ENCODE peak calls at places on chromosomes 4 and X, in eight cellular contexts. One of them, this sample, is unnamed.
A peak's percentile ranks its signal among the peaks of the same experiment; 100 is the strongest.

GRCh38 chr4:38583102-38583501 is 80.9 kb upstream of the KLF3 start:
- DNase-seq in Karpas-422: no peak
- DNase-seq in hepatocyte: no peak
- DNase-seq in naive thymus-derived CD4-positive, alpha-beta T cell: no peak
- DNase-seq in psoas muscle: no peak
- DNase-seq in heart right ventricle: no peak
- DNase-seq in A673: no peak
- DNase-seq in SK-N-SH: no peak
- DNase-seq in this sample: peak; percentile 2

GRCh38 chr4:93182722-93183121 is 645.8 kb upstream of the ATOH1 start:
- DNase-seq in Karpas-422: no peak
- DNase-seq in hepatocyte: no peak
- DNase-seq in naive thymus-derived CD4-positive, alpha-beta T cell: no peak
- DNase-seq in psoas muscle: no peak
- DNase-seq in heart right ventricle: no peak
- DNase-seq in A673: no peak
- DNase-seq in SK-N-SH: no peak
- DNase-seq in this sample: no peak

GRCh38 chrX:10047631-10048030 is 80.5 kb downstream of the CLDN34 start:
- DNase-seq in Karpas-422: no peak
- DNase-seq in hepatocyte: no peak
- DNase-seq in naive thymus-derived CD4-positive, alpha-beta T cell: no peak
- DNase-seq in psoas muscle: no peak
- DNase-seq in heart right ventricle: no peak
- DNase-seq in A673: no peak
- DNase-seq in SK-N-SH: no peak
- DNase-seq in this sample: no peak

GRCh38 chr4:32864713-32865351 is 2144.7 kb downstream of the PCDH7 start:
- DNase-seq in Karpas-422: no peak
- DNase-seq in hepatocyte: no peak
- DNase-seq in naive thymus-derived CD4-positive, alpha-beta T cell: no peak
- DNase-seq in psoas muscle: no peak
- DNase-seq in heart right ventricle: no peak
- DNase-seq in A673: no peak
- DNase-seq in SK-N-SH: no peak
- DNase-seq in this sample: no peak

GRCh38 chrX:33434256-33435092 is 223.1 kb upstream of the DMD start:
- DNase-seq in Karpas-422: peak; percentile 88
- DNase-seq in hepatocyte: peak; percentile 84
- DNase-seq in naive thymus-derived CD4-positive, alpha-beta T cell: no peak
- DNase-seq in psoas muscle: no peak
- DNase-seq in heart right ventricle: peak; percentile 42
- DNase-seq in A673: peak; percentile 63
- DNase-seq in SK-N-SH: peak; percentile 42
- DNase-seq in this sample: no peak

GRCh38 chr4:95838192-95838591 is 1.7 kb upstream of the PDHA2 start:
- DNase-seq in Karpas-422: no peak
- DNase-seq in hepatocyte: no peak
- DNase-seq in naive thymus-derived CD4-positive, alpha-beta T cell: no peak
- DNase-seq in psoas muscle: no peak
- DNase-seq in heart right ventricle: peak; percentile 7
- DNase-seq in A673: no peak
- DNase-seq in SK-N-SH: no peak
- DNase-seq in this sample: no peak

GRCh38 chr4:25966171-25966570 is 52.2 kb downstream of the SMIM20 start:
- DNase-seq in Karpas-422: no peak
- DNase-seq in hepatocyte: no peak
- DNase-seq in naive thymus-derived CD4-positive, alpha-beta T cell: no peak
- DNase-seq in psoas muscle: no peak
- DNase-seq in heart right ventricle: no peak
- DNase-seq in A673: peak; percentile 33
- DNase-seq in SK-N-SH: no peak
- DNase-seq in this sample: no peak

GRCh38 chrX:143669395-143669794 is 33.5 kb upstream of the SLITRK4 start:
- DNase-seq in Karpas-422: peak; percentile 55
- DNase-seq in hepatocyte: peak; percentile 8
- DNase-seq in naive thymus-derived CD4-positive, alpha-beta T cell: no peak
- DNase-seq in psoas muscle: no peak
- DNase-seq in heart right ventricle: no peak
- DNase-seq in A673: peak; percentile 13
- DNase-seq in SK-N-SH: no peak
- DNase-seq in this sample: no peak

GRCh38 chr4:156959298-156959702 is 12.3 kb downstream of the PDGFC start:
- DNase-seq in Karpas-422: no peak
- DNase-seq in hepatocyte: no peak
- DNase-seq in naive thymus-derived CD4-positive, alpha-beta T cell: no peak
- DNase-seq in psoas muscle: no peak
- DNase-seq in heart right ventricle: no peak
- DNase-seq in A673: no peak
- DNase-seq in SK-N-SH: no peak
- DNase-seq in this sample: no peak

GRCh38 chr4:113328514-113328913 is 279.1 kb downstream of the ANK2 start:
- DNase-seq in Karpas-422: peak; percentile 66
- DNase-seq in hepatocyte: peak; percentile 7
- DNase-seq in naive thymus-derived CD4-positive, alpha-beta T cell: no peak
- DNase-seq in psoas muscle: no peak
- DNase-seq in heart right ventricle: no peak
- DNase-seq in A673: peak; percentile 40
- DNase-seq in SK-N-SH: peak; percentile 28
- DNase-seq in this sample: no peak

GRCh38 chrX:79506001-79506400 is 138.9 kb upstream of the ITM2A start:
- DNase-seq in Karpas-422: no peak
- DNase-seq in hepatocyte: no peak
- DNase-seq in naive thymus-derived CD4-positive, alpha-beta T cell: no peak
- DNase-seq in psoas muscle: no peak
- DNase-seq in heart right ventricle: no peak
- DNase-seq in A673: no peak
- DNase-seq in SK-N-SH: no peak
- DNase-seq in this sample: no peak

GRCh38 chrX:118062048-118062789 is 54.4 kb downstream of the KLHL13 start:
- DNase-seq in Karpas-422: peak; percentile 49
- DNase-seq in hepatocyte: no peak
- DNase-seq in naive thymus-derived CD4-positive, alpha-beta T cell: no peak
- DNase-seq in psoas muscle: no peak
- DNase-seq in heart right ventricle: no peak
- DNase-seq in A673: no peak
- DNase-seq in SK-N-SH: no peak
- DNase-seq in this sample: no peak

GRCh38 chr4:168560835-168561210 is 64.0 kb downstream of the PALLD start:
- DNase-seq in Karpas-422: no peak
- DNase-seq in hepatocyte: no peak
- DNase-seq in naive thymus-derived CD4-positive, alpha-beta T cell: no peak
- DNase-seq in psoas muscle: no peak
- DNase-seq in heart right ventricle: no peak
- DNase-seq in A673: no peak
- DNase-seq in SK-N-SH: no peak
- DNase-seq in this sample: no peak

GRCh38 chr4:38037627-38038026 is 77.4 kb downstream of the PTTG2 start:
- DNase-seq in Karpas-422: no peak
- DNase-seq in hepatocyte: no peak
- DNase-seq in naive thymus-derived CD4-positive, alpha-beta T cell: no peak
- DNase-seq in psoas muscle: no peak
- DNase-seq in heart right ventricle: no peak
- DNase-seq in A673: no peak
- DNase-seq in SK-N-SH: no peak
- DNase-seq in this sample: no peak

GRCh38 chr4:111943796-111944203 is 201.5 kb upstream of the FAM241A start:
- DNase-seq in Karpas-422: peak; percentile 67
- DNase-seq in hepatocyte: peak; percentile 71
- DNase-seq in naive thymus-derived CD4-positive, alpha-beta T cell: no peak
- DNase-seq in psoas muscle: no peak
- DNase-seq in heart right ventricle: no peak
- DNase-seq in A673: peak; percentile 53
- DNase-seq in SK-N-SH: peak; percentile 5
- DNase-seq in this sample: no peak

GRCh38 chr4:78293348-78293747 is 236.2 kb downstream of the FRAS1 start:
- DNase-seq in Karpas-422: no peak
- DNase-seq in hepatocyte: no peak
- DNase-seq in naive thymus-derived CD4-positive, alpha-beta T cell: no peak
- DNase-seq in psoas muscle: no peak
- DNase-seq in heart right ventricle: no peak
- DNase-seq in A673: no peak
- DNase-seq in SK-N-SH: no peak
- DNase-seq in this sample: no peak

GRCh38 chrX:148574247-148574973 is 74.0 kb downstream of the AFF2 start:
- DNase-seq in Karpas-422: peak; percentile 58
- DNase-seq in hepatocyte: no peak
- DNase-seq in naive thymus-derived CD4-positive, alpha-beta T cell: no peak
- DNase-seq in psoas muscle: no peak
- DNase-seq in heart right ventricle: no peak
- DNase-seq in A673: no peak
- DNase-seq in SK-N-SH: no peak
- DNase-seq in this sample: no peak

GRCh38 chr4:93771640-93772411 is 56.7 kb upstream of the ATOH1 start:
- DNase-seq in Karpas-422: no peak
- DNase-seq in hepatocyte: peak; percentile 55
- DNase-seq in naive thymus-derived CD4-positive, alpha-beta T cell: no peak
- DNase-seq in psoas muscle: no peak
- DNase-seq in heart right ventricle: no peak
- DNase-seq in A673: no peak
- DNase-seq in SK-N-SH: peak; percentile 51
- DNase-seq in this sample: no peak

GRCh38 chrX:10004832-10005475 is 37.8 kb downstream of the CLDN34 start:
- DNase-seq in Karpas-422: no peak
- DNase-seq in hepatocyte: no peak
- DNase-seq in naive thymus-derived CD4-positive, alpha-beta T cell: no peak
- DNase-seq in psoas muscle: no peak
- DNase-seq in heart right ventricle: no peak
- DNase-seq in A673: no peak
- DNase-seq in SK-N-SH: no peak
- DNase-seq in this sample: no peak

GRCh38 chr4:68591204-68591603 is 15.1 kb upstream of the UGT2B17 start:
- DNase-seq in Karpas-422: no peak
- DNase-seq in hepatocyte: no peak
- DNase-seq in naive thymus-derived CD4-positive, alpha-beta T cell: no peak
- DNase-seq in psoas muscle: no peak
- DNase-seq in heart right ventricle: no peak
- DNase-seq in A673: no peak
- DNase-seq in SK-N-SH: no peak
- DNase-seq in this sample: no peak

GRCh38 chr4:75736862-75737261 is 12.5 kb downstream of the USO1 start:
- DNase-seq in Karpas-422: no peak
- DNase-seq in hepatocyte: no peak
- DNase-seq in naive thymus-derived CD4-positive, alpha-beta T cell: no peak
- DNase-seq in psoas muscle: no peak
- DNase-seq in heart right ventricle: no peak
- DNase-seq in A673: no peak
- DNase-seq in SK-N-SH: no peak
- DNase-seq in this sample: no peak

GRCh38 chrX:103818844-103819243 is 13.2 kb downstream of the RAB9B start:
- DNase-seq in Karpas-422: no peak
- DNase-seq in hepatocyte: peak; percentile 11
- DNase-seq in naive thymus-derived CD4-positive, alpha-beta T cell: no peak
- DNase-seq in psoas muscle: no peak
- DNase-seq in heart right ventricle: no peak
- DNase-seq in A673: no peak
- DNase-seq in SK-N-SH: no peak
- DNase-seq in this sample: no peak

GRCh38 chr4:139794158-139794954 is 128.7 kb downstream of the MGST2 start:
- DNase-seq in Karpas-422: no peak
- DNase-seq in hepatocyte: no peak
- DNase-seq in naive thymus-derived CD4-positive, alpha-beta T cell: no peak
- DNase-seq in psoas muscle: no peak
- DNase-seq in heart right ventricle: no peak
- DNase-seq in A673: peak; percentile 32
- DNase-seq in SK-N-SH: peak; percentile 45
- DNase-seq in this sample: no peak

GRCh38 chrX:13938053-13938765 is 91.5 kb downstream of the GEMIN8 start:
- DNase-seq in Karpas-422: no peak
- DNase-seq in hepatocyte: peak; percentile 38
- DNase-seq in naive thymus-derived CD4-positive, alpha-beta T cell: no peak
- DNase-seq in psoas muscle: no peak
- DNase-seq in heart right ventricle: peak; percentile 3
- DNase-seq in A673: peak; percentile 11
- DNase-seq in SK-N-SH: peak; percentile 82
- DNase-seq in this sample: no peak

GRCh38 chrX:18769812-18770573 is 62.5 kb downstream of the PPEF1 start:
- DNase-seq in Karpas-422: no peak
- DNase-seq in hepatocyte: peak; percentile 15
- DNase-seq in naive thymus-derived CD4-positive, alpha-beta T cell: no peak
- DNase-seq in psoas muscle: no peak
- DNase-seq in heart right ventricle: no peak
- DNase-seq in A673: no peak
- DNase-seq in SK-N-SH: peak; percentile 76
- DNase-seq in this sample: no peak

GRCh38 chrX:18769364-18769763 is 61.9 kb downstream of the PPEF1 start:
- DNase-seq in Karpas-422: no peak
- DNase-seq in hepatocyte: no peak
- DNase-seq in naive thymus-derived CD4-positive, alpha-beta T cell: no peak
- DNase-seq in psoas muscle: no peak
- DNase-seq in heart right ventricle: no peak
- DNase-seq in A673: no peak
- DNase-seq in SK-N-SH: peak; percentile 64
- DNase-seq in this sample: no peak
- H3K27ac ChIP-seq in Karpas-422: no peak overlapping the region
- H3K27ac ChIP-seq in hepatocyte: no peak overlapping the region
- H3K27ac ChIP-seq in naive thymus-derived CD4-positive, alpha-beta T cell: no peak overlapping the region
- H3K27ac ChIP-seq in psoas muscle: no peak overlapping the region
- H3K27ac ChIP-seq in heart right ventricle: no peak overlapping the region
- H3K27ac ChIP-seq in A673: no peak overlapping the region
- H3K27ac ChIP-seq in SK-N-SH: peak overlapping the region; percentile 100
- H3K27ac ChIP-seq in this sample: no peak overlapping the region

GRCh38 chr4:135227842-135228241 is 1026.3 kb upstream of the PABPC4L start:
- DNase-seq in Karpas-422: no peak
- DNase-seq in hepatocyte: no peak
- DNase-seq in naive thymus-derived CD4-positive, alpha-beta T cell: no peak
- DNase-seq in psoas muscle: no peak
- DNase-seq in heart right ventricle: no peak
- DNase-seq in A673: no peak
- DNase-seq in SK-N-SH: no peak
- DNase-seq in this sample: no peak
- H3K36me3 ChIP-seq in Karpas-422: no peaks in the 10 kb centered on the region
- H3K36me3 ChIP-seq in hepatocyte: no peaks in the 10 kb centered on the region
- H3K36me3 ChIP-seq in naive thymus-derived CD4-positive, alpha-beta T cell: no peaks in the 10 kb centered on the region
- H3K36me3 ChIP-seq in psoas muscle: no peaks in the 10 kb centered on the region
- H3K36me3 ChIP-seq in heart right ventricle: no peaks in the 10 kb centered on the region
- H3K36me3 ChIP-seq in A673: no peaks in the 10 kb centered on the region
- H3K36me3 ChIP-seq in SK-N-SH: no peaks in the 10 kb centered on the region
- H3K36me3 ChIP-seq in this sample: no peaks in the 10 kb centered on the region

DNA sequence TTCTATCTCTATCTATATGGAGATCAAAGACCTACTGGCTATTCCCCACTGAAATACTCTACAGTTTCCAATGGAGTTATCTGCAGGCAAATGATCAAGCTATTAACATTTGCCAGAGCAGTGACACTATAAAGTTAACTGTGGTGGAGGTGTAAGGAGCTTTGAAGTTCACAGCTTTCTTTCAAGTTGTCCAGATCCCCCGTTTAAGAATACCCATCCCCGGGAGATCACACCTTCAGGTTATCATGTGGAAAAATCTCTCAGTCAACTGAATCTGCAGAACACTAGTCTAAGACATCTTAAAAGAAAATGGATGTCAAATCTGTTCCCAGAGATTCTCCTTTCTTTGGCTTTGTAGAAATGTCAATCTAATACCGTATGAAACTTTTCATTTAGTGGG is 80.1 kb downstream of the GPC3 start:
- DNase-seq in Karpas-422: no peak
- DNase-seq in hepatocyte: no peak
- DNase-seq in naive thymus-derived CD4-positive, alpha-beta T cell: no peak
- DNase-seq in psoas muscle: no peak
- DNase-seq in heart right ventricle: no peak
- DNase-seq in A673: no peak
- DNase-seq in SK-N-SH: no peak
- DNase-seq in this sample: no peak
- H3K27me3 ChIP-seq in Karpas-422: no peaks in the 10 kb centered on the region
- H3K27me3 ChIP-seq in hepatocyte: no peaks in the 10 kb centered on the region
- H3K27me3 ChIP-seq in naive thymus-derived CD4-positive, alpha-beta T cell: no peaks in the 10 kb centered on the region
- H3K27me3 ChIP-seq in psoas muscle: peaks cover 19% of the 10 kb centered on the region
- H3K27me3 ChIP-seq in heart right ventricle: no peaks in the 10 kb centered on the region
- H3K27me3 ChIP-seq in A673: no peaks in the 10 kb centered on the region
- H3K27me3 ChIP-seq in SK-N-SH: peaks cover 5% of the 10 kb centered on the region
- H3K27me3 ChIP-seq in this sample: no peaks in the 10 kb centered on the region

GRCh38 chr4:71189471-71189870 is 149.3 kb upstream of the SLC4A4 start:
- DNase-seq in Karpas-422: no peak
- DNase-seq in hepatocyte: no peak
- DNase-seq in naive thymus-derived CD4-positive, alpha-beta T cell: no peak
- DNase-seq in psoas muscle: no peak
- DNase-seq in heart right ventricle: no peak
- DNase-seq in A673: no peak
- DNase-seq in SK-N-SH: no peak
- DNase-seq in this sample: no peak
- H3K27ac ChIP-seq in Karpas-422: no peak overlapping the region
- H3K27ac ChIP-seq in hepatocyte: no peak overlapping the region
- H3K27ac ChIP-seq in naive thymus-derived CD4-positive, alpha-beta T cell: no peak overlapping the region
- H3K27ac ChIP-seq in psoas muscle: no peak overlapping the region
- H3K27ac ChIP-seq in heart right ventricle: no peak overlapping the region
- H3K27ac ChIP-seq in A673: no peak overlapping the region
- H3K27ac ChIP-seq in SK-N-SH: no peak overlapping the region
- H3K27ac ChIP-seq in this sample: no peak overlapping the region

This sample was measured in effector memory CD4-positive, alpha-beta T cell.